ENCODE peak calls at places on chromosome 6, in five cellular contexts. R is upper lobe of right lung, Y is AG04450, Q is mammary epithelial cell, M is neural progenitor cell. K is an unnamed sample.

GRCh38 chr6:39769012-39769411 is 23.2 kb upstream of the DAAM2 start:
- DNase-seq in Y (no peak), R (no peak), Q (no peak), M (no peak), K (no peak)

GRCh38 chr6:70246118-70246517 is 56.8 kb downstream of the COL9A1 start:
- DNase-seq in R (no peak), Y (no peak), Q (no peak), M (peak; percentile 5), K (no peak)

GRCh38 chr6:142416179-142416578 is 114.4 kb downstream of the ADGRG6 start:
- DNase-seq in R (no peak), Y (peak; percentile 90), Q (peak; percentile 80), M (no peak), K (no peak)

GRCh38 chr6:51292659-51293058 is 474.0 kb downstream of the TFAP2B start:
- DNase-seq in R (no peak), M (no peak), Y (no peak), Q (peak; percentile 31), K (no peak)

GRCh38 chr6:121305957-121306607 is 28.2 kb downstream of the TBC1D32 start:
- DNase-seq in Y (no peak), R (no peak), Q (peak; percentile 30), M (peak; percentile 50), K (no peak)

GRCh38 chr6:5333653-5334052 is 72.3 kb downstream of the FARS2 start:
- DNase-seq in M (no peak), R (no peak), Y (no peak), Q (peak; percentile 9), K (no peak)

GRCh38 chr6:2695464-2696095 is 55.1 kb downstream of the MYLK4 start:
- DNase-seq in M (peak; percentile 9), Y (peak; percentile 7), R (no peak), Q (peak; percentile 38), K (no peak)

GRCh38 chr6:31718294-31718693 is 3.1 kb downstream of the LY6G6D start:
- DNase-seq in Y (no peak), M (no peak), Q (peak; percentile 89), R (no peak), K (no peak)

GRCh38 chr6:4829089-4829488 is 52.9 kb downstream of the CDYL start:
- DNase-seq in M (no peak), Q (no peak), R (no peak), Y (no peak), K (no peak)

GRCh38 chr6:109687271-109687721 is 3.7 kb downstream of the AK9 start:
- DNase-seq in M (no peak), Y (peak; percentile 76), Q (peak; percentile 94), R (no peak), K (no peak)

GRCh38 chr6:141548969-141549368 is 583.8 kb upstream of the GJE1 start:
- DNase-seq in Y (no peak), M (no peak), Q (peak; percentile 82), R (no peak), K (no peak)

GRCh38 chr6:73314577-73315492 is 39.2 kb downstream of the DPPA5 start:
- DNase-seq in Q (no peak), M (no peak), R (no peak), Y (no peak), K (no peak)

GRCh38 chr6:64694356-64694755 is 1012.7 kb downstream of the EYS start:
- DNase-seq in Y (no peak), R (no peak), M (peak; percentile 8), Q (no peak), K (no peak)

GRCh38 chr6:90790696-90791095 is 203.8 kb upstream of the MAP3K7 start:
- DNase-seq in M (no peak), Y (peak; percentile 33), R (no peak), Q (peak; percentile 64), K (no peak)

GRCh38 chr6:17816921-17817611 is 110.3 kb upstream of the NUP153 start:
- DNase-seq in Q (no peak), R (no peak), M (no peak), Y (peak; percentile 30), K (peak; percentile 38)

GRCh38 chr6:1612902-1613301 is 3.2 kb downstream of the FOXC1 start:
- DNase-seq in M (no peak), R (no peak), Y (no peak), Q (peak; percentile 71), K (no peak)

GRCh38 chr6:34284563-34285545 is 36.0 kb upstream of the SMIM29 start:
- DNase-seq in R (peak; percentile 73), Q (no peak), M (no peak), Y (peak; percentile 32), K (peak; percentile 59)

GRCh38 chr6:43171284-43172126 is 436 bp downstream of the SRF start:
- DNase-seq in Y (no peak), R (peak; percentile 69), M (peak; percentile 70), Q (no peak), K (no peak)

GRCh38 chr6:140571139-140571538 is 1196.7 kb upstream of the CITED2 start:
- DNase-seq in Y (no peak), Q (no peak), R (no peak), M (no peak), K (no peak)

GRCh38 chr6:33017024-33017423 is 7.6 kb upstream of the HLA-DOA start:
- DNase-seq in Q (no peak), M (no peak), R (no peak), Y (no peak), K (no peak)

GRCh38 chr6:33013608-33014007 is 4.2 kb upstream of the HLA-DOA start:
- DNase-seq in R (no peak), M (no peak), Q (no peak), Y (no peak), K (peak; percentile 49)

GRCh38 chr6:33017694-33018353 is 8.4 kb upstream of the HLA-DOA start:
- DNase-seq in Y (no peak), Q (no peak), R (no peak), M (no peak), K (no peak)

GRCh38 chr6:33015798-33016197 is 6.4 kb upstream of the HLA-DOA start:
- DNase-seq in Q (no peak), M (no peak), R (no peak), Y (no peak), K (no peak)

GRCh38 chr6:33014841-33015634 is 5.6 kb upstream of the HLA-DOA start:
- DNase-seq in M (peak; percentile 81), Y (peak; percentile 73), Q (peak; percentile 52), R (no peak), K (peak; percentile 77)
- H3K27me3 ChIP-seq in M (no peaks in the 10 kb centered on the region), Y (peaks cover 42% of the 10 kb centered on the region), Q (peaks cover 11% of the 10 kb centered on the region), R (no peaks in the 10 kb centered on the region), K (no peaks in the 10 kb centered on the region)

DNA sequence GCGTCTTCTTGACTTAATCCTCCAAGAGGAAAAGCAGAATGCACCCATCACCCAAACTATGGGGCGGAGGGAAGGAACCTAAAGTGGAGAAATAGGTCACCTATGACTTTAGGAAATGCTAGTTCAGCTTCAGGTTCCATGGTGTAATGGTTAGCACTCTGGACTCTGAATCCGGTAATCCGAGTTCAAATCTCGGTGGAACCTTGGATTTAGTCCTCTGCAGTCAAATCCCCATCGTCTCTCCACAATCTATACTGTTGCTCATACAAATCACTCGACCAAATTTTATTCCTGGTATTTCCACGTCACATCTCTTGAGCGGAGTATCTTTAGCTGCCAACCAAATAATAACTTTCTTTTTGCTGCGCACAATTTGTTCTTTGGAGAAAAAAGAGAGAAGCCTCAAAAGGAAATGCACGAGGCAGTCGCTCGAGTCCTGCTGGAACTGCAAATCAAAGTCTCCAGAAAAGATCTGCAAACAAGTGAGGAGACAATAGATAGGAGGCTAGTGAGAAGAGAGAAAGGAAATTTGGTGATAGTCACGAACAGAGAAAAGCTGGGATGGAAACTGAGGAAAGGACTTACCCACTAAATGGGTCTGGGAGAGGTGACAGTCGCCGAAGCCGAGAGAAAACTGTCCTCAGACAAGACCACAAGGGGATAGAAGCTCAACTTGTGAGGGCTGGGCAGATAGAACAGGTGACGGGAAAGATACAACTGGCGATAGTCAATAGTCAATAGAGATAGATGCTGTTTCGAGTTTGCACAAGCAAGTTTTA is 16.6 kb downstream of the POM121L2 start:
- DNase-seq in M (peak; percentile 74), R (no peak), Q (peak; percentile 82), Y (peak; percentile 21), K (no peak)
- H3K27me3 ChIP-seq in M (peaks cover 81% of the 10 kb centered on the region), R (peaks cover 94% of the 10 kb centered on the region), Q (no peaks in the 10 kb centered on the region), Y (peaks cover 17% of the 10 kb centered on the region), K (peaks cover 99% of the 10 kb centered on the region)

GRCh38 chr6:159065751-159066329 is 21.0 kb upstream of the TAGAP start:
- DNase-seq in Q (no peak), M (no peak), Y (no peak), R (no peak), K (no peak)

GRCh38 chr6:159066479-159066878 is 21.7 kb upstream of the TAGAP start:
- DNase-seq in Y (no peak), R (no peak), Q (no peak), M (no peak), K (no peak)

GRCh38 chr6:159063549-159063948 is 18.8 kb upstream of the TAGAP start:
- DNase-seq in Q (no peak), M (no peak), Y (no peak), R (no peak), K (no peak)

GRCh38 chr6:159062965-159063364 is 18.2 kb upstream of the TAGAP start:
- DNase-seq in Q (no peak), M (no peak), R (no peak), Y (no peak), K (no peak)

GRCh38 chr6:159065091-159065490 is 20.3 kb upstream of the TAGAP start:
- DNase-seq in M (no peak), Q (no peak), Y (no peak), R (no peak), K (no peak)
- H3K27me3 ChIP-seq in M (peaks cover 26% of the 10 kb centered on the region), Q (no peaks in the 10 kb centered on the region), Y (peaks cover 37% of the 10 kb centered on the region), R (no peaks in the 10 kb centered on the region), K (no peaks in the 10 kb centered on the region)

GRCh38 chr6:134352786-134353480 is 35.0 kb upstream of the SGK1 start:
- DNase-seq in M (peak; percentile 9), Q (peak; percentile 44), Y (peak; percentile 39), R (no peak), K (no peak)

GRCh38 chr6:134345780-134346179 is 27.9 kb upstream of the SGK1 start:
- DNase-seq in Q (no peak), R (no peak), Y (no peak), M (no peak), K (no peak)

GRCh38 chr6:134347141-134347540 is 29.2 kb upstream of the SGK1 start:
- DNase-seq in M (no peak), R (no peak), Q (no peak), Y (no peak), K (no peak)

GRCh38 chr6:134351615-134352474 is 33.9 kb upstream of the SGK1 start:
- DNase-seq in R (no peak), Q (no peak), Y (no peak), M (peak; percentile 23), K (no peak)

DNA sequence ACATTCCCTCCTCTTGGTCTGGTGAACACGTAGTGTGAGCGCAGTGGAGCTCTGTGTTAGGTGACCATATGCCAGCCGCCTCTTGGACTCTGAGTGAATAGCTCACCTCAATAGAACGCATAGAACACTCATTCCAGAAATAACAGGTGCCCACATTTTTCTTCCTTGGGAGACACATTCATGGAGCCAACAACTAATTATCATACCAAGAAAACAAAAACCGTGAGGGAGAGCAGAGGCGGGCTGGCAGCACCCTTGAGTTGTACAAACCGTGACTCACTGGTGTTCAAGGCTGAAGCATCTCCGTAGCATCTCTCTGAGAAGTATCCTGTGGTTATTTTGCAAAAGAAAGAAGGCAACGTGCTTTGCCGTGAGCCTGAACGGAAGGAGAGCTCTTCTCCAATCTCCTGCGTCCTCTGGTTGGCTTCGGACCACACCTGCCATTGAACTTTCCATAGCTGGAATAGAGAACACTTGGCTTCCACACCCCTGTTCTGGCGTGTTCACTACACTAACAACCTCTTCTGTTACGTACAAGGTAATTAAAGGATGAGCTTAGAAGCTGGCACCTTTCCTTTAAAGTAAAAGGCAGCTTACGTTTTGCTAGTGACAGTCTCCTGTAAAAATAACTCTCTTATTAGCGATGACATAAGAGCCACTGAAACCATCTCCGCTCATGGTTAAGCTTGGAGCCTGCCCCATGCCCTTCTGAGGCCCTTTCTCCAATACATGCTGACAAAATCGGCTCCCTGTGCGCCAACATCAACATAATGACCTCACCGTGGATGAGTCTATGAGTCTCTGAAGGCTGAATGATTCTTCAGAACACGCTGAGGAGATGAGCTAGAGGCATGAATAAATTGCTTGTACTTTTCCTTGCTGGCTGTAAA is 30.2 kb upstream of the SGK1 start:
- DNase-seq in M (no peak), R (no peak), Q (peak; percentile 56), Y (peak; percentile 65), K (no peak)
- H3K27me3 ChIP-seq in M (no peaks in the 10 kb centered on the region), R (no peaks in the 10 kb centered on the region), Q (no peaks in the 10 kb centered on the region), Y (no peaks in the 10 kb centered on the region), K (no peaks in the 10 kb centered on the region)

K was measured in WERI-Rb-1.